ENCODE peak calls at places on chromosomes 2 and 18, in four cellular contexts. G is A549, X is GM12878, J is K562. W is an unnamed sample.

GRCh38 chr18:25284278-25284677 is 67.7 kb downstream of the ZNF521 start:
- DNase-seq in G (no peak), J (no peak), X (no peak), W (no peak)

GRCh38 chr2:100104718-100105677 is 37.4 kb downstream of the AFF3 start:
- DNase-seq in G (no peak), J (no peak), X (no peak), W (peak; percentile 11)

GRCh38 chr2:205865794-205866490 is 183.6 kb downstream of the NRP2 start:
- DNase-seq in J (no peak), G (no peak), X (no peak), W (no peak)

GRCh38 chr2:227033471-227034148 is 130.4 kb downstream of the COL4A4 start:
- DNase-seq in J (peak; percentile 57), X (no peak), G (peak; percentile 50), W (peak; percentile 32)

GRCh38 chr18:31657823-31658669 is 26.3 kb downstream of the B4GALT6 start:
- DNase-seq in J (peak; percentile 25), X (peak; percentile 95), G (no peak), W (no peak)

GRCh38 chr2:224954980-224955379 is 87.3 kb downstream of the DOCK10 start:
- DNase-seq in J (no peak), G (no peak), X (no peak), W (no peak)

GRCh38 chr2:1698188-1698945 is 45.9 kb downstream of the PXDN start:
- DNase-seq in G (no peak), X (no peak), J (no peak), W (no peak)

GRCh38 chr2:98463988-98464771 is 19.5 kb downstream of the INPP4A start:
- DNase-seq in J (peak; percentile 51), G (no peak), X (no peak), W (no peak)

GRCh38 chr2:172336681-172337080 is 90.7 kb upstream of the ITGA6 start:
- DNase-seq in G (no peak), X (no peak), J (no peak), W (peak; percentile 38)

GRCh38 chr18:8960740-8961657 is 141.5 kb upstream of the NDUFV2 start:
- DNase-seq in G (peak; percentile 71), J (no peak), X (no peak), W (peak; percentile 86)

GRCh38 chr2:86706935-86707334 is 13.2 kb upstream of the RMND5A start:
- DNase-seq in G (no peak), X (no peak), J (no peak), W (no peak)

GRCh38 chr2:7773362-7773973 is 856.3 kb downstream of the RNF144A start:
- DNase-seq in X (peak; percentile 91), J (no peak), G (no peak), W (no peak)

GRCh38 chr2:166373951-166374350 is 1.8 kb downstream of the SCN9A start:
- DNase-seq in J (peak; percentile 94), X (no peak), G (peak; percentile 47), W (peak; percentile 95)

GRCh38 chr2:100819365-100820345 is at the start of gene NPAS2:
- DNase-seq in J (no peak), G (peak; percentile 47), X (no peak), W (peak; percentile 46)

GRCh38 chr2:176139170-176139611 is 9.7 kb downstream of the HOXD8 start:
- DNase-seq in X (no peak), J (no peak), G (no peak), W (no peak)

GRCh38 chr18:6633370-6633769 is 96.1 kb upstream of the ARHGAP28 start:
- DNase-seq in J (no peak), G (no peak), X (no peak), W (no peak)

GRCh38 chr18:27808678-27809077 is 368.3 kb downstream of the CDH2 start:
- DNase-seq in J (no peak), G (no peak), X (no peak), W (no peak)
- TF ChIP-seq ELK1 in J (no peak), G (no peak), X (no peak), W (no peak)

GRCh38 chr2:160871096-160871495 is 289.1 kb upstream of the TANK start:
- DNase-seq in X (no peak), J (no peak), G (no peak), W (peak; percentile 5)

GRCh38 chr2:160871953-160872352 is 288.3 kb upstream of the TANK start:
- DNase-seq in X (no peak), G (no peak), J (no peak), W (no peak)

GRCh38 chr2:160868891-160869290 is 291.3 kb upstream of the TANK start:
- DNase-seq in J (no peak), X (no peak), G (no peak), W (peak; percentile 65)

GRCh38 chr2:160869411-160869810 is 290.8 kb upstream of the TANK start:
- DNase-seq in G (no peak), X (no peak), J (no peak), W (peak; percentile 94)
- TF ChIP-seq BHLHE40 in G (no peak), X (no peak), J (no peak), W (no peak)

GRCh38 chr2:222318026-222318711 is 19.4 kb upstream of the PAX3 start:
- DNase-seq in J (peak; percentile 15), X (no peak), G (peak; percentile 57), W (peak; percentile 52)

GRCh38 chr2:222319576-222320440 is 21.0 kb upstream of the PAX3 start:
- DNase-seq in X (no peak), J (no peak), G (no peak), W (no peak)

GRCh38 chr2:222320441-222321395 is 21.9 kb upstream of the PAX3 start:
- DNase-seq in X (no peak), G (no peak), J (no peak), W (no peak)

GRCh38 chr2:222322241-222322640 is 23.4 kb upstream of the PAX3 start:
- DNase-seq in G (no peak), X (no peak), J (no peak), W (no peak)

GRCh38 chr2:222318712-222319575 is 20.1 kb upstream of the PAX3 start:
- DNase-seq in G (no peak), J (no peak), X (no peak), W (no peak)
- TF ChIP-seq POLR2A in G (no peak), J (no peak), X (no peak), W (no peak)

GRCh38 chr2:123532999-123533398 is 492.1 kb upstream of the CNTNAP5 start:
- DNase-seq in X (no peak), J (no peak), G (no peak), W (no peak)
- TF ChIP-seq ELK1 in X (no peak), J (no peak), G (no peak), W (no peak)

GRCh38 chr2:79370976-79371550 is 141.8 kb upstream of the CTNNA2 start:
- DNase-seq in G (no peak), J (no peak), X (no peak), W (no peak)
- TF ChIP-seq BHLHE40 in G (no peak), J (no peak), X (no peak), W (no peak)

GRCh38 chr2:190979906-190980629 is 33.9 kb downstream of the STAT1 start:
- DNase-seq in J (no peak), G (no peak), X (no peak), W (peak; percentile 96)
- TF ChIP-seq POLR2A in J (no peak), G (no peak), X (peak; percentile 58), W (no peak)

GRCh38 chr2:161613161-161613560 is 11.1 kb upstream of the SLC4A10 start:
- DNase-seq in X (no peak), J (no peak), G (no peak), W (no peak)
- TF ChIP-seq ELK1 in X (no peak), J (no peak), G (no peak), W (no peak)

DNA sequence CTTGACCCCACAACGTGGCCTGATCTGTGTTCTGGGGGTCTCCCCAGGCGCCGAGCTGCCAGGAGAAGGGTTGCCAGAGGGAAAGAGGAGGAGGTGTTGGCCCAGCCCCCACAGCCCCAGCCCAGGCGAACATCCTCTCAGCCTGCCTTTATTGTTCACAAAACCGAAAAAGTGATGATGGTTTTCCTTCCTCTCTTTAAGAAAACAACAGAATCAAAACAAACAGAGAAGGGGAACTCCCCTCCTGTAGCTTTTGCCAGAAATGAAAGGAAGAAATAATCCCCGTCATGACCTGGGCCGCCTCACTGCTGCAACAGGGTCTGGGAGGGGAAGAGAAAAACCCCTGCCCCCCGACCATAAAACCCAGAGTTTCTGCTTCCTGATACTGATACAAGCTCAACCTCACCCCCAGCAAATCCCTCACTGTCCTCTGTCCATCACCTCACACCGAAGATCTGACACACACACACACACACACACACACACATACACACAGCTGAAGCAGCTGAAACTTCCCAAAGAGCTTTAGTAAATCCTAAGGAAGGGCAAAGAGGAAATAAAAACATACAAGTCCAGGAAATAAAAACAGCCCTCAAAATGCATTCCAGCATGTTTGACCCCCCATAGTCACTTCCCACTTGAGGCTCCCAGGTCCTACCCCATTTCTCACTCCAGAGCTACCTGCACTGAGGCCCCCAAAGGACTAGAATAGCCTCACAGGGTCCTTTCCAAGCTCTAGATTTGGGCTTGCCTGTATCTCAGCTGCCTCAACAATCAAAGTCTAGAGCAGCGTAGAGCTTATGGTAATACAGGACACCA is 51.8 kb downstream of the ZFP36L2 start:
- DNase-seq in G (no peak), J (no peak), X (peak; percentile 80), W (no peak)
- TF ChIP-seq BHLHE40 in G (no peak), J (no peak), X (peak; percentile 43), W (no peak)

W was measured in IMR-90.